ENCODE peak calls at places on chromosomes 4 and X, in six cellular contexts. One of them, this sample, is unnamed. For H3K9me3, the result is how much of the 10 kb centered on the place peaks cover.

GRCh38 chr4:4901877-4902276 is 42.4 kb downstream of the MSX1 start:
- DNase-seq in lower lobe of right lung: no peak
- DNase-seq in OCI-LY7: peak
- DNase-seq in CD4-positive, alpha-beta T cell: no peak
- DNase-seq in Peyer's patch: no peak
- DNase-seq in Caco-2: no peak
- DNase-seq in this sample: no peak

GRCh38 chr4:67909910-67910905 is 26.4 kb upstream of the TMPRSS11D start:
- DNase-seq in lower lobe of right lung: no peak
- DNase-seq in OCI-LY7: peak
- DNase-seq in CD4-positive, alpha-beta T cell: no peak
- DNase-seq in Peyer's patch: no peak
- DNase-seq in Caco-2: no peak
- DNase-seq in this sample: no peak

GRCh38 chr4:4864443-4864939 is 5.0 kb downstream of the MSX1 start:
- DNase-seq in lower lobe of right lung: no peak
- DNase-seq in OCI-LY7: no peak
- DNase-seq in CD4-positive, alpha-beta T cell: no peak
- DNase-seq in Peyer's patch: no peak
- DNase-seq in Caco-2: no peak
- DNase-seq in this sample: no peak

GRCh38 chr4:109560687-109561452 is 824 bp downstream of the MCUB start:
- DNase-seq in lower lobe of right lung: no peak
- DNase-seq in OCI-LY7: peak
- DNase-seq in CD4-positive, alpha-beta T cell: peak
- DNase-seq in Peyer's patch: peak
- DNase-seq in Caco-2: no peak
- DNase-seq in this sample: peak

GRCh38 chrX:52031371-52031770 is 37.6 kb downstream of the MAGED4B start:
- DNase-seq in lower lobe of right lung: no peak
- DNase-seq in OCI-LY7: no peak
- DNase-seq in CD4-positive, alpha-beta T cell: no peak
- DNase-seq in Peyer's patch: no peak
- DNase-seq in Caco-2: no peak
- DNase-seq in this sample: no peak

GRCh38 chr4:109658871-109659410 is 44.3 kb downstream of the CASP6 start:
- DNase-seq in lower lobe of right lung: no peak
- DNase-seq in OCI-LY7: no peak
- DNase-seq in CD4-positive, alpha-beta T cell: no peak
- DNase-seq in Peyer's patch: no peak
- DNase-seq in Caco-2: no peak
- DNase-seq in this sample: no peak

GRCh38 chrX:18864390-18864920 is 119.5 kb downstream of the PHKA2 start:
- DNase-seq in lower lobe of right lung: no peak
- DNase-seq in OCI-LY7: no peak
- DNase-seq in CD4-positive, alpha-beta T cell: no peak
- DNase-seq in Peyer's patch: no peak
- DNase-seq in Caco-2: no peak
- DNase-seq in this sample: no peak

GRCh38 chr4:158333820-158334219 is 123.5 kb downstream of the TMEM144 start:
- DNase-seq in lower lobe of right lung: no peak
- DNase-seq in OCI-LY7: no peak
- DNase-seq in CD4-positive, alpha-beta T cell: no peak
- DNase-seq in Peyer's patch: no peak
- DNase-seq in Caco-2: no peak
- DNase-seq in this sample: no peak

GRCh38 chr4:101279377-101279871 is 67.9 kb downstream of the PPP3CA start:
- DNase-seq in lower lobe of right lung: no peak
- DNase-seq in OCI-LY7: peak
- DNase-seq in CD4-positive, alpha-beta T cell: no peak
- DNase-seq in Peyer's patch: no peak
- DNase-seq in Caco-2: no peak
- DNase-seq in this sample: peak

GRCh38 chr4:30671926-30672325 is 48.2 kb upstream of the PCDH7 start:
- DNase-seq in lower lobe of right lung: no peak
- DNase-seq in OCI-LY7: no peak
- DNase-seq in CD4-positive, alpha-beta T cell: no peak
- DNase-seq in Peyer's patch: no peak
- DNase-seq in Caco-2: no peak
- DNase-seq in this sample: no peak

GRCh38 chr4:108172231-108172779 is 3.6 kb upstream of the LEF1 start:
- DNase-seq in lower lobe of right lung: no peak
- DNase-seq in OCI-LY7: peak
- DNase-seq in CD4-positive, alpha-beta T cell: no peak
- DNase-seq in Peyer's patch: no peak
- DNase-seq in Caco-2: no peak
- DNase-seq in this sample: no peak

GRCh38 chrX:78555401-78555980 is 103.6 kb downstream of the RTL3 start:
- DNase-seq in lower lobe of right lung: no peak
- DNase-seq in OCI-LY7: peak
- DNase-seq in CD4-positive, alpha-beta T cell: no peak
- DNase-seq in Peyer's patch: no peak
- DNase-seq in Caco-2: no peak
- DNase-seq in this sample: no peak

GRCh38 chr4:168734703-168735688 is 238.1 kb downstream of the PALLD start:
- DNase-seq in lower lobe of right lung: no peak
- DNase-seq in OCI-LY7: no peak
- DNase-seq in CD4-positive, alpha-beta T cell: no peak
- DNase-seq in Peyer's patch: no peak
- DNase-seq in Caco-2: no peak
- DNase-seq in this sample: no peak

GRCh38 chr4:117893207-117893606 is 141.1 kb upstream of the NDST3 start:
- DNase-seq in lower lobe of right lung: no peak
- DNase-seq in OCI-LY7: no peak
- DNase-seq in CD4-positive, alpha-beta T cell: no peak
- DNase-seq in Peyer's patch: no peak
- DNase-seq in Caco-2: no peak
- DNase-seq in this sample: no peak

GRCh38 chr4:54669831-54670230 is 12.1 kb downstream of the KIT start:
- DNase-seq in lower lobe of right lung: no peak
- DNase-seq in OCI-LY7: no peak
- DNase-seq in CD4-positive, alpha-beta T cell: no peak
- DNase-seq in Peyer's patch: no peak
- DNase-seq in Caco-2: no peak
- DNase-seq in this sample: no peak

GRCh38 chrX:44748014-44748413 is 95.8 kb upstream of the DUSP21 start:
- DNase-seq in lower lobe of right lung: no peak
- DNase-seq in OCI-LY7: no peak
- DNase-seq in CD4-positive, alpha-beta T cell: no peak
- DNase-seq in Peyer's patch: no peak
- DNase-seq in Caco-2: no peak
- DNase-seq in this sample: no peak

GRCh38 chr4:37865450-37865849 is 25.4 kb upstream of the TBC1D1 start:
- DNase-seq in lower lobe of right lung: no peak
- DNase-seq in OCI-LY7: no peak
- DNase-seq in CD4-positive, alpha-beta T cell: no peak
- DNase-seq in Peyer's patch: no peak
- DNase-seq in Caco-2: no peak
- DNase-seq in this sample: no peak

GRCh38 chr4:41750624-41751324 is 2.2 kb upstream of the PHOX2B start:
- DNase-seq in lower lobe of right lung: no peak
- DNase-seq in OCI-LY7: no peak
- DNase-seq in CD4-positive, alpha-beta T cell: no peak
- DNase-seq in Peyer's patch: no peak
- DNase-seq in Caco-2: no peak
- DNase-seq in this sample: no peak
- H3K9me3 ChIP-seq in lower lobe of right lung: under half
- H3K9me3 ChIP-seq in OCI-LY7: under half
- H3K9me3 ChIP-seq in CD4-positive, alpha-beta T cell: under half
- H3K9me3 ChIP-seq in Peyer's patch: under half
- H3K9me3 ChIP-seq in Caco-2: under half
- H3K9me3 ChIP-seq in this sample: under half

GRCh38 chrX:151687635-151688034 is 7.6 kb upstream of the PRRG3 start:
- DNase-seq in lower lobe of right lung: no peak
- DNase-seq in OCI-LY7: no peak
- DNase-seq in CD4-positive, alpha-beta T cell: no peak
- DNase-seq in Peyer's patch: no peak
- DNase-seq in Caco-2: no peak
- DNase-seq in this sample: no peak
- H3K9me3 ChIP-seq in lower lobe of right lung: under half
- H3K9me3 ChIP-seq in OCI-LY7: under half
- H3K9me3 ChIP-seq in CD4-positive, alpha-beta T cell: under half
- H3K9me3 ChIP-seq in Peyer's patch: under half
- H3K9me3 ChIP-seq in Caco-2: under half
- H3K9me3 ChIP-seq in this sample: under half

GRCh38 chr4:252065-252601 is 53.1 kb downstream of the ZNF732 start:
- DNase-seq in lower lobe of right lung: no peak
- DNase-seq in OCI-LY7: no peak
- DNase-seq in CD4-positive, alpha-beta T cell: no peak
- DNase-seq in Peyer's patch: no peak
- DNase-seq in Caco-2: no peak
- DNase-seq in this sample: no peak
- H3K9me3 ChIP-seq in lower lobe of right lung: half or more
- H3K9me3 ChIP-seq in OCI-LY7: half or more
- H3K9me3 ChIP-seq in CD4-positive, alpha-beta T cell: half or more
- H3K9me3 ChIP-seq in Peyer's patch: under half
- H3K9me3 ChIP-seq in Caco-2: under half
- H3K9me3 ChIP-seq in this sample: under half

GRCh38 chr4:7575426-7575825 is 140.7 kb upstream of the PSAPL1 start:
- DNase-seq in lower lobe of right lung: no peak
- DNase-seq in OCI-LY7: no peak
- DNase-seq in CD4-positive, alpha-beta T cell: no peak
- DNase-seq in Peyer's patch: no peak
- DNase-seq in Caco-2: no peak
- DNase-seq in this sample: no peak
- H3K9me3 ChIP-seq in lower lobe of right lung: under half
- H3K9me3 ChIP-seq in OCI-LY7: under half
- H3K9me3 ChIP-seq in CD4-positive, alpha-beta T cell: under half
- H3K9me3 ChIP-seq in Peyer's patch: under half
- H3K9me3 ChIP-seq in Caco-2: under half
- H3K9me3 ChIP-seq in this sample: under half

GRCh38 chrX:9927638-9928037 is 39.5 kb upstream of the CLDN34 start:
- DNase-seq in lower lobe of right lung: no peak
- DNase-seq in OCI-LY7: no peak
- DNase-seq in CD4-positive, alpha-beta T cell: no peak
- DNase-seq in Peyer's patch: no peak
- DNase-seq in Caco-2: no peak
- DNase-seq in this sample: no peak

GRCh38 chrX:9921407-9921806 is 45.8 kb upstream of the CLDN34 start:
- DNase-seq in lower lobe of right lung: no peak
- DNase-seq in OCI-LY7: no peak
- DNase-seq in CD4-positive, alpha-beta T cell: no peak
- DNase-seq in Peyer's patch: no peak
- DNase-seq in Caco-2: no peak
- DNase-seq in this sample: no peak

GRCh38 chrX:9919632-9920172 is 47.5 kb upstream of the CLDN34 start:
- DNase-seq in lower lobe of right lung: no peak
- DNase-seq in OCI-LY7: no peak
- DNase-seq in CD4-positive, alpha-beta T cell: no peak
- DNase-seq in Peyer's patch: no peak
- DNase-seq in Caco-2: no peak
- DNase-seq in this sample: no peak

GRCh38 chrX:9926002-9926401 is 41.2 kb upstream of the CLDN34 start:
- DNase-seq in lower lobe of right lung: no peak
- DNase-seq in OCI-LY7: no peak
- DNase-seq in CD4-positive, alpha-beta T cell: no peak
- DNase-seq in Peyer's patch: no peak
- DNase-seq in Caco-2: no peak
- DNase-seq in this sample: no peak

GRCh38 chrX:9923357-9923756 is 43.8 kb upstream of the CLDN34 start:
- DNase-seq in lower lobe of right lung: no peak
- DNase-seq in OCI-LY7: no peak
- DNase-seq in CD4-positive, alpha-beta T cell: no peak
- DNase-seq in Peyer's patch: no peak
- DNase-seq in Caco-2: no peak
- DNase-seq in this sample: no peak
- H3K9me3 ChIP-seq in lower lobe of right lung: under half
- H3K9me3 ChIP-seq in OCI-LY7: under half
- H3K9me3 ChIP-seq in CD4-positive, alpha-beta T cell: under half
- H3K9me3 ChIP-seq in Peyer's patch: under half
- H3K9me3 ChIP-seq in Caco-2: under half
- H3K9me3 ChIP-seq in this sample: under half

DNA sequence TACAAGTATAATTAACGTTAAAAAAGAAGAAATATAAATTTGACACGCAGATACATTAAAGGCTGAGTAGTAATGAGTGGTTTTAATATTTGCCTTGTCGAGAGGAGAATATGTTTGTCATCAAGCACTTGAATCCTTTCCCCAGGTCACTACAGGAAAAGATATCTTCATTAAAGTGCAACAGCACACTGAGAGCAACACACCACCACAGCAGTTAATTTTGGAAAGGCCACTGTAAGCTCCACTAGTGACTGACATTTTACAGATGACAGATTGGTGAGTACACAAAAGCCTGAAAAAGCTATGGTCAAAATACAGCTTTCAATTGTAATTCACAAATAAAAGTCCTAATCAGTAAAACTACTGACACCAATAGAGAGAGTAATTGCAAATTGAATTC is 76.6 kb downstream of the ZNF718 start:
- DNase-seq in lower lobe of right lung: no peak
- DNase-seq in OCI-LY7: no peak
- DNase-seq in CD4-positive, alpha-beta T cell: no peak
- DNase-seq in Peyer's patch: no peak
- DNase-seq in Caco-2: no peak
- DNase-seq in this sample: no peak
- H3K9me3 ChIP-seq in lower lobe of right lung: half or more
- H3K9me3 ChIP-seq in OCI-LY7: under half
- H3K9me3 ChIP-seq in CD4-positive, alpha-beta T cell: half or more
- H3K9me3 ChIP-seq in Peyer's patch: under half
- H3K9me3 ChIP-seq in Caco-2: under half
- H3K9me3 ChIP-seq in this sample: under half